ENCODE peak calls at places on chromosomes 7 and 10, in seven cellular contexts. One of them, this sample, is unnamed.

GRCh38 chr10:241451-241850 is 106.2 kb downstream of the ZMYND11 start:
- DNase-seq in osteoblast: no peak
- DNase-seq in keratinocyte: no peak
- DNase-seq in H9: no peak
- DNase-seq in PC-3: no peak
- DNase-seq in DND-41: no peak
- DNase-seq in neural progenitor cell: no peak
- DNase-seq in this sample: no peak

GRCh38 chr7:44277851-44278250 is 47.5 kb downstream of the CAMK2B start:
- DNase-seq in osteoblast: peak; percentile 48
- DNase-seq in keratinocyte: no peak
- DNase-seq in H9: no peak
- DNase-seq in PC-3: no peak
- DNase-seq in DND-41: no peak
- DNase-seq in neural progenitor cell: no peak
- DNase-seq in this sample: no peak

GRCh38 chr10:60203993-60204618 is 185.6 kb downstream of the ANK3 start:
- DNase-seq in osteoblast: peak; percentile 39
- DNase-seq in keratinocyte: no peak
- DNase-seq in H9: no peak
- DNase-seq in PC-3: peak; percentile 77
- DNase-seq in DND-41: no peak
- DNase-seq in neural progenitor cell: peak; percentile 66
- DNase-seq in this sample: peak; percentile 35

GRCh38 chr7:11587814-11588213 is 244.2 kb downstream of the THSD7A start:
- DNase-seq in osteoblast: no peak
- DNase-seq in keratinocyte: no peak
- DNase-seq in H9: no peak
- DNase-seq in PC-3: no peak
- DNase-seq in DND-41: no peak
- DNase-seq in neural progenitor cell: no peak
- DNase-seq in this sample: no peak

GRCh38 chr10:96664563-96664962 is 55.8 kb downstream of the PIK3AP1 start:
- DNase-seq in osteoblast: no peak
- DNase-seq in keratinocyte: no peak
- DNase-seq in H9: no peak
- DNase-seq in PC-3: no peak
- DNase-seq in DND-41: no peak
- DNase-seq in neural progenitor cell: peak; percentile 16
- DNase-seq in this sample: peak; percentile 49

GRCh38 chr7:5594616-5595544 is 171.2 kb upstream of the TNRC18 start:
- DNase-seq in osteoblast: peak; percentile 90
- DNase-seq in keratinocyte: no peak
- DNase-seq in H9: peak; percentile 75
- DNase-seq in PC-3: peak; percentile 33
- DNase-seq in DND-41: no peak
- DNase-seq in neural progenitor cell: peak; percentile 90
- DNase-seq in this sample: no peak

GRCh38 chr10:3366043-3366442 is 193.5 kb upstream of the PITRM1 start:
- DNase-seq in osteoblast: no peak
- DNase-seq in keratinocyte: no peak
- DNase-seq in H9: no peak
- DNase-seq in PC-3: no peak
- DNase-seq in DND-41: no peak
- DNase-seq in neural progenitor cell: no peak
- DNase-seq in this sample: no peak

GRCh38 chr10:30671011-30671616 is 41.6 kb upstream of the LYZL2 start:
- DNase-seq in osteoblast: no peak
- DNase-seq in keratinocyte: peak; percentile 33
- DNase-seq in H9: peak; percentile 53
- DNase-seq in PC-3: peak; percentile 76
- DNase-seq in DND-41: peak; percentile 53
- DNase-seq in neural progenitor cell: peak; percentile 70
- DNase-seq in this sample: peak; percentile 39

GRCh38 chr10:7819126-7819470 is 793 bp downstream of the TAF3 start:
- DNase-seq in osteoblast: peak; percentile 72
- DNase-seq in keratinocyte: no peak
- DNase-seq in H9: no peak
- DNase-seq in PC-3: peak; percentile 34
- DNase-seq in DND-41: peak; percentile 36
- DNase-seq in neural progenitor cell: peak; percentile 82
- DNase-seq in this sample: peak; percentile 22

GRCh38 chr10:124294811-124295770 is 123.6 kb downstream of the OAT start:
- DNase-seq in osteoblast: peak; percentile 48
- DNase-seq in keratinocyte: peak; percentile 91
- DNase-seq in H9: peak; percentile 17
- DNase-seq in PC-3: no peak
- DNase-seq in DND-41: no peak
- DNase-seq in neural progenitor cell: no peak
- DNase-seq in this sample: no peak

GRCh38 chr7:7595451-7595850 is 28.8 kb downstream of the MIOS start:
- DNase-seq in osteoblast: peak; percentile 17
- DNase-seq in keratinocyte: no peak
- DNase-seq in H9: no peak
- DNase-seq in PC-3: peak; percentile 62
- DNase-seq in DND-41: no peak
- DNase-seq in neural progenitor cell: no peak
- DNase-seq in this sample: no peak

GRCh38 chr10:102642553-102643345 is 1.5 kb upstream of the TRIM8 start:
- DNase-seq in osteoblast: peak; percentile 91
- DNase-seq in keratinocyte: no peak
- DNase-seq in H9: no peak
- DNase-seq in PC-3: peak; percentile 41
- DNase-seq in DND-41: peak; percentile 47
- DNase-seq in neural progenitor cell: peak; percentile 76
- DNase-seq in this sample: peak; percentile 33

GRCh38 chr10:63237396-63237795 is 104.3 kb downstream of the NRBF2 start:
- DNase-seq in osteoblast: no peak
- DNase-seq in keratinocyte: no peak
- DNase-seq in H9: no peak
- DNase-seq in PC-3: peak; percentile 93
- DNase-seq in DND-41: no peak
- DNase-seq in neural progenitor cell: no peak
- DNase-seq in this sample: peak; percentile 71
- H4K20me1 ChIP-seq in osteoblast: peaks cover 38% of the 10 kb centered on the region
- H4K20me1 ChIP-seq in keratinocyte: peaks cover 18% of the 10 kb centered on the region
- H4K20me1 ChIP-seq in H9: no peaks in the 10 kb centered on the region
- H4K20me1 ChIP-seq in PC-3: peaks cover 30% of the 10 kb centered on the region
- H4K20me1 ChIP-seq in DND-41: peaks cover 32% of the 10 kb centered on the region
- H4K20me1 ChIP-seq in neural progenitor cell: peaks cover 40% of the 10 kb centered on the region
- H4K20me1 ChIP-seq in this sample: peaks cover 13% of the 10 kb centered on the region

DNA sequence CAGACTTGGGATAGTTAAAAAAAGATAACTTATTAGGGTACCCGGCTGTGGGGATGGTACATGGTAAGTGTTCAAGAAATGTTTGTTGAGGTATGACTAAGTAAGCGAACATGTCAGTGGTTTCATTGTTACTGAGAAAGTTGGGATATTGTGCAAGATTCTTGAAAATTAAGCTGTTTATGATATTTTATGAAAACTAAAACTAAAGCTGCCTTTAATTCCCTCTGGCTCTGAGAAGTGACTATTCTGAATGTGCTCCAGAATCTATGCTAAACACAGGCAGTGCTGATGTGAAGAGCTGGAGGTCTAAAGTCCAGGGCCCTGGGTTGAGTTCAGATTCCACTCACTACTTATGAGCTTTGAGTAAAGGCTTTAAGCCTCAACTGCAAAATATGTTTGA is 72.9 kb downstream of the AOAH start:
- DNase-seq in osteoblast: peak; percentile 50
- DNase-seq in keratinocyte: no peak
- DNase-seq in H9: no peak
- DNase-seq in PC-3: peak; percentile 66
- DNase-seq in DND-41: no peak
- DNase-seq in neural progenitor cell: no peak
- DNase-seq in this sample: no peak
- H3K9me3 ChIP-seq in osteoblast: no peaks in the 10 kb centered on the region
- H3K9me3 ChIP-seq in keratinocyte: no peaks in the 10 kb centered on the region
- H3K9me3 ChIP-seq in H9: no peaks in the 10 kb centered on the region
- H3K9me3 ChIP-seq in PC-3: no peaks in the 10 kb centered on the region
- H3K9me3 ChIP-seq in DND-41: no peaks in the 10 kb centered on the region
- H3K9me3 ChIP-seq in neural progenitor cell: no peaks in the 10 kb centered on the region
- H3K9me3 ChIP-seq in this sample: no peaks in the 10 kb centered on the region

DNA sequence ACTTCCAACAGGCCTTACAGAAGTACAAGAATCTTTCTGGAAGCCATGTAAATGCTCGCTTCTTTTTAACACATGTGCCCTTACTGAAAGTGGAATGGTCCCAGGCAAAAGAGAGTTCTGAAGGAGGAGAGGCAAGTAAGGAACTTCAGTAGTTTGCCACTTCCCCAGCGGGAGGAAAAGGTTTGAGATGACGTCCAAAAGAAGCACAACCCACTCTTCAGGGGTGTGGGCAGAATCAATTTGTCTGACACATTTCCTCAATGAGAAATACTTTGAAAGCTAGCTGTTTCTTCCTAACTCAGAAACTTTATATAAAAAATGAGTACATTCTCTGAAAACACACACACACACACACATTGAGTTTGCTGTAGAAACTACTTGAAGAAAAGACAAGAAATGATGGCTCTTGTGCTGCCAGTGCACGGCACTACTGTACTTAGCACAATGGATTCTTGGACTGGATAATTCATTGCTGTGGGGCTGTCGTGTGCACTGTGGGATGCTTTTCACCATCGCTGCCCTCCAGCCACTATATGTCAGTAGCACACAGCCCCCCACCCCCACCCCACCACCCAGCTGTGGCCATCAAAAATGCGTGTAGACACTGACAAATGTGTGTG is 183.0 kb downstream of the SRPK2 start:
- DNase-seq in osteoblast: peak; percentile 10
- DNase-seq in keratinocyte: no peak
- DNase-seq in H9: no peak
- DNase-seq in PC-3: no peak
- DNase-seq in DND-41: no peak
- DNase-seq in neural progenitor cell: no peak
- DNase-seq in this sample: peak; percentile 18
- H4K20me1 ChIP-seq in osteoblast: peaks cover 22% of the 10 kb centered on the region
- H4K20me1 ChIP-seq in keratinocyte: no peaks in the 10 kb centered on the region
- H4K20me1 ChIP-seq in H9: peaks cover 2% of the 10 kb centered on the region
- H4K20me1 ChIP-seq in PC-3: no peaks in the 10 kb centered on the region
- H4K20me1 ChIP-seq in DND-41: peaks cover 97% of the 10 kb centered on the region
- H4K20me1 ChIP-seq in neural progenitor cell: peaks cover 27% of the 10 kb centered on the region
- H4K20me1 ChIP-seq in this sample: no peaks in the 10 kb centered on the region

DNA sequence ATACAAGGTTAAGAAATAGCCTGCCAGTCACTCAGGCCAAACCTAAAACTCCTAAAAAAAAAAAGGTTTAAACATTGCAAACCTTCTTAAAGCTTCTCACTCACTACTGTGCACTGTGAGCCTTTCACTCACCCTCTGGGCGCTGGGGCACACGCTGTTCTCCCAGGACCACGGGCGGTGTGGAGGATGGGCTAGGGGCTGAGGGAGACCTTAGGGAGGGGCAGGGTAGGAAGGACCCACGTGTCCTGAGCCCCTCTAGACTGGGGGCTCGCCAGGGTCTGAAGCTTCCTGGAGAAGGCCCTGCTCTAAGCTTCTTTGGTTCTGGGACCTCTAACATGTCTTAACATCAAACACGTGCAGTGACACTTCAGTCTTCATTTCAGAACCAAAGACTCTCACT is 569.8 kb downstream of the DNAJB6 start:
- DNase-seq in osteoblast: no peak
- DNase-seq in keratinocyte: no peak
- DNase-seq in H9: no peak
- DNase-seq in PC-3: no peak
- DNase-seq in DND-41: no peak
- DNase-seq in neural progenitor cell: no peak
- DNase-seq in this sample: no peak
- H3K9me3 ChIP-seq in osteoblast: peaks cover 4% of the 10 kb centered on the region
- H3K9me3 ChIP-seq in keratinocyte: peaks cover 18% of the 10 kb centered on the region
- H3K9me3 ChIP-seq in H9: no peaks in the 10 kb centered on the region
- H3K9me3 ChIP-seq in PC-3: no peaks in the 10 kb centered on the region
- H3K9me3 ChIP-seq in DND-41: no peaks in the 10 kb centered on the region
- H3K9me3 ChIP-seq in neural progenitor cell: no peaks in the 10 kb centered on the region
- H3K9me3 ChIP-seq in this sample: no peaks in the 10 kb centered on the region